ENCODE peak calls at places on chromosomes 5 and 9, in seven cellular contexts. A, U, L, C, E, Z and Q are unnamed samples.

GRCh38 chr9:110784309-110784708 is 115.7 kb downstream of the MUSK start:
- DNase-seq in A (no peak), U (no peak), L (no peak), C (no peak), E (no peak), Z (no peak), Q (no peak)

GRCh38 chr9:127135056-127135745 is 12.8 kb upstream of the ANGPTL2 start:
- DNase-seq in A (no peak), U (no peak), L (no peak), C (no peak), E (no peak), Z (no peak), Q (no peak)

GRCh38 chr9:116312221-116312620 is 158.6 kb downstream of the PAPPA start:
- DNase-seq in A (no peak), U (no peak), L (no peak), C (no peak), E (no peak), Z (no peak), Q (no peak)

GRCh38 chr5:1050449-1051365 is 42.1 kb downstream of the NKD2 start:
- DNase-seq in A (no peak), U (no peak), L (no peak), C (peak), E (no peak), Z (no peak), Q (peak)

GRCh38 chr9:115849679-115850412 is 303.7 kb upstream of the PAPPA start:
- DNase-seq in A (no peak), U (no peak), L (no peak), C (no peak), E (no peak), Z (peak), Q (peak)

GRCh38 chr9:108296056-108296455 is 559.7 kb downstream of the ACTL7B start:
- DNase-seq in A (no peak), U (no peak), L (no peak), C (no peak), E (peak), Z (peak), Q (no peak)

GRCh38 chr5:103542441-103542840 is 20.1 kb downstream of the NUDT12 start:
- DNase-seq in A (no peak), U (no peak), L (no peak), C (no peak), E (no peak), Z (no peak), Q (no peak)

GRCh38 chr9:106960238-106960637 is 97.3 kb downstream of the ZNF462 start:
- DNase-seq in A (no peak), U (no peak), L (no peak), C (no peak), E (peak), Z (no peak), Q (no peak)

GRCh38 chr5:120368923-120369715 is 95.0 kb upstream of the PRR16 start:
- DNase-seq in A (peak), U (no peak), L (peak), C (no peak), E (peak), Z (no peak), Q (peak)

GRCh38 chr5:146902471-146902870 is 23.9 kb upstream of the PPP2R2B start:
- DNase-seq in A (no peak), U (no peak), L (no peak), C (no peak), E (no peak), Z (no peak), Q (no peak)

GRCh38 chr9:22169243-22169642 is 160.1 kb upstream of the CDKN2B start:
- DNase-seq in A (no peak), U (peak), L (no peak), C (no peak), E (peak), Z (peak), Q (no peak)

DNA sequence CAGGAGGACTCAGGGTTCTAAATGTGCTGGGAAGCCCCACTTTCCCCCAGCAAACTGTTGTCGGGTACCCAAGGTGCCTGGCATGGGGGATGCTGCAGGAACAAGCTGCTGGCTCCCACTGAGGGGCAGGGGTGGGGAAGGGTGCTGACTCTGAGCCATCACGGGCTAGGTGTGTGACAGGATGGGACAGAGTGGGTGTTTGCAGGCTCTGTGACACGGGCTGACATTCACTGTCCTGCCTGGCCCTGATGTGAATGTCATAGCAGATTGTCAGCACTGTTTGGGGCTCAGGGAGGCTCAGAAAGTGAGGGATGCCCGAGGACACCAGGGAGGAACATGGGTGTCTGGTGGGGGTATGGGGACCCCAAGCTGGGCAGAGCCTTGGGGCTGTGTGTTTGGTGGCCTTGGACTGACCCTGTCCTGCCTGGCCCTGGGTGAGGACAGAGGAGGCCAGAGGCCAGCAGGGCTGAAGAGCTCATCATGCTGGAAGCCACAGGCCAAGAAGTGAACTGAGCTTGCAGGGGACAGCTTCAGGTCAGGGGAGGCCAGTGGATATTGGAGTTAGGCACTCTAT is 20.6 kb downstream of the WNK2 start:
- DNase-seq in A (no peak), U (no peak), L (no peak), C (no peak), E (no peak), Z (no peak), Q (no peak)
- H3K27ac ChIP-seq in A (no peak), U (no peak), L (no peak), C (no peak), E (no peak), Z (no peak), Q (no peak)

DNA sequence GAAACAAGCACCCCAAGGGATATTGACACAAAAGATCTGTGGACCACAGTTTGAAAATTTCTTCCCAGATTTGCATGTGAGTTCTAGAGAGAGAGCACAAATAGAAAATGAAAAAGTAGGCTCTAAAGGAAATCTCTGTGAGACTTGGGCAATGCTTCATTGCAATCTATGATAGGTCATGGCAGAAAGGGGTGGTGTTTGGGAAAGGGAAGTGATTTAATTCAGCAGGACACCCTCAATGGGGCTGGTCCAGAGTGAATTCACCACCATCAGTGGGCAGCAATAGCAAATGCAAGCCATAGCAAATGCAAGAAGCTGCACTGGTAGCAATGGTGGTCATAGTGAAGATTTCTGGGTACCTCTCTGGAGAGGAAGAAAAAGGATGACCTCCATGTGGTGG is 58.1 kb downstream of the ANKRD55 start:
- DNase-seq in A (no peak), U (no peak), L (no peak), C (no peak), E (no peak), Z (no peak), Q (no peak)
- H3K4me2 ChIP-seq in A (peak), U (peak), L (no peak), C (no peak), E (peak), Z (peak), Q (peak)

GRCh38 chr5:71883745-71884103 is 164.6 kb downstream of the CARTPT start:
- DNase-seq in A (no peak), U (no peak), L (no peak), C (no peak), E (no peak), Z (no peak), Q (no peak)

GRCh38 chr5:71884926-71885325 is 165.9 kb downstream of the CARTPT start:
- DNase-seq in A (no peak), U (no peak), L (no peak), C (no peak), E (peak), Z (no peak), Q (no peak)

GRCh38 chr5:71891856-71892255 is 172.8 kb downstream of the CARTPT start:
- DNase-seq in A (peak), U (peak), L (peak), C (peak), E (peak), Z (peak), Q (no peak)

GRCh38 chr5:71891406-71891805 is 172.3 kb downstream of the CARTPT start:
- DNase-seq in A (no peak), U (no peak), L (no peak), C (no peak), E (no peak), Z (no peak), Q (no peak)

GRCh38 chr5:71887680-71888079 is 168.6 kb downstream of the CARTPT start:
- DNase-seq in A (no peak), U (peak), L (peak), C (peak), E (peak), Z (peak), Q (peak)
- H3K27ac ChIP-seq in A (no peak), U (peak), L (no peak), C (no peak), E (no peak), Z (no peak), Q (no peak)

GRCh38 chr5:41508186-41508585 is 2.2 kb downstream of the PLCXD3 start:
- DNase-seq in A (no peak), U (no peak), L (no peak), C (no peak), E (peak), Z (peak), Q (no peak)

GRCh38 chr5:41509399-41510175 is 814 bp downstream of the PLCXD3 start:
- DNase-seq in A (no peak), U (no peak), L (no peak), C (peak), E (no peak), Z (no peak), Q (no peak)

GRCh38 chr5:41510176-41510831 is at the start of gene PLCXD3:
- DNase-seq in A (no peak), U (peak), L (peak), C (peak), E (no peak), Z (peak), Q (no peak)

GRCh38 chr5:41507501-41507900 is 2.9 kb downstream of the PLCXD3 start:
- DNase-seq in A (no peak), U (no peak), L (no peak), C (no peak), E (no peak), Z (no peak), Q (no peak)

DNA sequence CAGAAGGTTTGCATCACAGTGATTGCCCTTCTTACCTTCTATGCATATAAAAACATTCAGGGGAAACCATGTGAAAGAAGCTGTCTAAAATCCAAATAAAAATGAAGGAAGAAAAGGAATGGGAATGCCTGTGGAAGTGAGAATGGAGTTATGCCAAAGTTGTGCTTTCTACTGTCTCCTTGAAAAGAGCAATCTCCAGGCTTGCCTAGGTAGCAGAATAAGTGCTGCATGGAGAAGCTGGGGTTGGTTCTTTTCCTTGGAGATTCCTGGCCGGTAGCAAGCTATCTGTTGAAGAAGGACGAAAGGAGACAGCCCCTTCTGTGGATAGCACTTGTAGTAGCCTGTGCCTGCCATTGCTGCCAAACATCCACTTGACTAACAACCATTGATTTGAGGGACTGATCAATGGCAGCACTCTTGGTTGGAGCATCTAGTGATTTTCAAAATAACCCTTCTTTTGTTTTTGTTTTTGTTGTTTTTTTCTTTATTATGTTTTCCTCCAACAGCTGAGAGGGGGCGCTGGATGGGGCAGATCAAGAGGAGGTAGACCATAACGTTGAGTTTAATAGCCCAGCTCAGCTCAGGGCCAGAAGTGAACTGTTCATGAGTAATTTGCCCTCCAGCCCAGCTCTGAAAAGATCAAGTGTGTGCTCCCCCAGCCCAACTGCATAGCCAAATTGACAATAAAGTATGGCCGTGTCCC is 1.6 kb downstream of the PLCXD3 start:
- DNase-seq in A (no peak), U (no peak), L (no peak), C (no peak), E (no peak), Z (no peak), Q (no peak)
- H3K4me2 ChIP-seq in A (no peak), U (peak), L (peak), C (peak), E (no peak), Z (no peak), Q (no peak)

DNA sequence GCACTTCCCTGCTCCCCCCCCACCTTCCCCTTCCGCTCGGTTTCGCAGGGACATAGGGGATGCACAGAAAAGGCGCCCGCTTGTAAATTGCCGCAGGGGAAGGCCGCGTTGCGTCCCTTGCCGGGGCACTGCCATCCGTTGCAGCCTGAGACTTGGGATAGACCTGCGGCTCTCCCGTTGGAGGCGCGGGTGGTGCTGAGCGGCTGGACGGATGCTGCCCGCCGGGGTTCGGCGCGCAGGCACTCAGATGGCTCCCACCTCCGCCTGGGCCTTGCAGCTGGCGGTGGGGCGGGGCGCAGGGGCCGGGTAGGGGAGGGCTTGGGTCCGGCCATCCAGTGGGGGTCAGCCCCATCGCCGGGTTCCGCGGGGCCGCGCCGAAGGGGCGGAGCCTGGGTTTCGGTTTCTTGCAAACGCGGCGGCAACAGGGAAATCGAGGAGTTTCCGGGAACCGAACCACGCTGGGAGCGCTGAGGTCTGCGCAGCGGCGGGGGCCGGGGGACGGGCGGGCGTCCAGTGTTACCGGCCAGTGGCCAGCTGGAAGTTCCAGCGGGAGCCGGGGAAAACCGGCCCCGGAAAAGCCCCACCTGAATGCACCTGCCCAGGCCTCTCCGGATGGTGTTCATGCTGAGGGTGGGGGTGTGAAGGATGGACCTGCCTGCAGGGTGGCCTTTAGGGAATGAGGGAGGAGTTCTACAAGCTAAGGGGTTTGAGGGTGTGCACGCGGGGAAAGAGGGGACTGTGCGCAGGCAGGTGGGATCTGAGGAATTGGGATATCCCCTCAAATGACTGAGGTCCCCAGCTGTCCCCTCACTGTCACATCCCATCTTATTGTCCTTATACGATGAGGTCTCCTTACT is 6.3 kb upstream of the IRF1 start:
- DNase-seq in A (no peak), U (peak), L (peak), C (peak), E (peak), Z (peak), Q (peak)
- H3K27ac ChIP-seq in A (peak), U (peak), L (peak), C (peak), E (peak), Z (peak), Q (peak)

DNA sequence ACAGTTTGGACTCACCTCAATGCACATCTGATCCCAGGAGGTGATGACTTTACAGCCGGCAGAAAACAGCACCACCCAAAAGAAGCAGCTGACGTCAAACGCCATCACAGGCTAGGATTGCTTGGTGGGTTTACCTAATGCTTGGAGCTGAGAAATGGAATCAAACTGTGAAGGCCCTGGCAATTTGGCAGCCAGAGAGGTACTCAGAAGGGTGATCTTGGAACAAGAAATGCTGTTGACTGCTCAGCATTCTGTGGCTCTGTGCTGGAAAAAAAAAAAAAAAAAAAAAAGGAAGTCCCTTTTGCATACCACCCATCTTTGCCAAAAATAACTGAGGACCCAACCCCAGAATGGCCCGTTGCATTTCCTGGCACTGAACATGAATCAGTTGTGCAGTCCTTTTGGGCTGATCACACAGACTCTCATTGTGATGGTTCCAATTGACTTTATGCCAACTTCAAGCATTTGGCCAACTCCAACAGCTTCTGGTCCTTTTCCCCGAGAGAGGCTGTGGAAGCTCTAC is at the start of gene CD180:
- DNase-seq in A (no peak), U (no peak), L (no peak), C (no peak), E (no peak), Z (no peak), Q (no peak)
- H3K4me2 ChIP-seq in A (no peak), U (no peak), L (no peak), C (no peak), E (no peak), Z (no peak), Q (no peak)

GRCh38 chr5:59021837-59022514 is 439.1 kb downstream of the RAB3C start:
- DNase-seq in A (no peak), U (no peak), L (no peak), C (no peak), E (peak), Z (no peak), Q (no peak)

GRCh38 chr5:59020611-59021285 is 437.9 kb downstream of the RAB3C start:
- DNase-seq in A (no peak), U (no peak), L (peak), C (peak), E (peak), Z (no peak), Q (no peak)

GRCh38 chr5:59019078-59019477 is 436.2 kb downstream of the RAB3C start:
- DNase-seq in A (no peak), U (no peak), L (no peak), C (no peak), E (no peak), Z (no peak), Q (no peak)

GRCh38 chr5:59016925-59017324 is 434.1 kb downstream of the RAB3C start:
- DNase-seq in A (no peak), U (no peak), L (no peak), C (no peak), E (no peak), Z (no peak), Q (no peak)

GRCh38 chr5:59021286-59021673 is 438.4 kb downstream of the RAB3C start:
- DNase-seq in A (no peak), U (no peak), L (peak), C (no peak), E (no peak), Z (no peak), Q (no peak)
- H3K27ac ChIP-seq in A (no peak), U (peak), L (peak), C (no peak), E (no peak), Z (no peak), Q (no peak)

GRCh38 chr9:131046093-131046380 is 37.1 kb downstream of the LAMC3 start:
- DNase-seq in A (no peak), U (peak), L (no peak), C (no peak), E (peak), Z (peak), Q (no peak)

GRCh38 chr9:131042666-131043065 is 33.7 kb downstream of the LAMC3 start:
- DNase-seq in A (no peak), U (no peak), L (no peak), C (no peak), E (no peak), Z (no peak), Q (no peak)

GRCh38 chr9:131045300-131046092 is 36.5 kb downstream of the LAMC3 start:
- DNase-seq in A (no peak), U (no peak), L (no peak), C (no peak), E (no peak), Z (peak), Q (no peak)

GRCh38 chr9:131043646-131044045 is 34.7 kb downstream of the LAMC3 start:
- DNase-seq in A (no peak), U (no peak), L (no peak), C (no peak), E (no peak), Z (no peak), Q (no peak)

GRCh38 chr9:131043097-131043496 is 34.1 kb downstream of the LAMC3 start:
- DNase-seq in A (no peak), U (no peak), L (peak), C (no peak), E (no peak), Z (no peak), Q (no peak)
- H3K4me2 ChIP-seq in A (no peak), U (no peak), L (peak), C (no peak), E (no peak), Z (no peak), Q (no peak)

GRCh38 chr9:96496368-96497116 is 46.6 kb downstream of the HABP4 start:
- DNase-seq in A (no peak), U (no peak), L (no peak), C (no peak), E (no peak), Z (no peak), Q (no peak)
- H3K27ac ChIP-seq in A (no peak), U (no peak), L (no peak), C (no peak), E (no peak), Z (no peak), Q (no peak)

GRCh38 chr5:135629164-135629563 is 50.4 kb upstream of the CXCL14 start:
- DNase-seq in A (no peak), U (no peak), L (no peak), C (peak), E (no peak), Z (no peak), Q (no peak)
- H3K4me2 ChIP-seq in A (no peak), U (no peak), L (no peak), C (no peak), E (peak), Z (no peak), Q (no peak)